ENCODE peak calls at places on chromosomes 3 and 15, in eight cellular contexts. One of them, this sample, is unnamed.

GRCh38 chr15:67381416-67382045 is 126.9 kb downstream of the IQCH start:
- DNase-seq in NCI-H748 treated with DMSO at 0.1 percent for 48 hours: no peak
- DNase-seq in fibroblast of pulmonary artery: no peak
- DNase-seq in SHP77 treated with DMSO at 0.1 percent for 48 hours: no peak
- DNase-seq in amniotic epithelial cell: no peak
- DNase-seq in body of pancreas: no peak
- DNase-seq in uterus: no peak
- DNase-seq in activated T-cell treated with anti-CD3 and anti-CD28 coated beads, Interleukin-2, amount 50 U/mL, for 72 hours: no peak
- DNase-seq in this sample: no peak

GRCh38 chr3:194367992-194368841 is 1.3 kb downstream of the LRRC15 start:
- DNase-seq in NCI-H748 treated with DMSO at 0.1 percent for 48 hours: no peak
- DNase-seq in fibroblast of pulmonary artery: no peak
- DNase-seq in SHP77 treated with DMSO at 0.1 percent for 48 hours: no peak
- DNase-seq in amniotic epithelial cell: no peak
- DNase-seq in body of pancreas: no peak
- DNase-seq in uterus: no peak
- DNase-seq in activated T-cell treated with anti-CD3 and anti-CD28 coated beads, Interleukin-2, amount 50 U/mL, for 72 hours: no peak
- DNase-seq in this sample: no peak

GRCh38 chr3:128329491-128330300 is 137.0 kb downstream of the DNAJB8 start:
- DNase-seq in NCI-H748 treated with DMSO at 0.1 percent for 48 hours: no peak
- DNase-seq in fibroblast of pulmonary artery: no peak
- DNase-seq in SHP77 treated with DMSO at 0.1 percent for 48 hours: no peak
- DNase-seq in amniotic epithelial cell: no peak
- DNase-seq in body of pancreas: peak
- DNase-seq in uterus: no peak
- DNase-seq in activated T-cell treated with anti-CD3 and anti-CD28 coated beads, Interleukin-2, amount 50 U/mL, for 72 hours: no peak
- DNase-seq in this sample: no peak

GRCh38 chr15:68650901-68651709 is 72.3 kb downstream of the CORO2B start:
- DNase-seq in NCI-H748 treated with DMSO at 0.1 percent for 48 hours: no peak
- DNase-seq in fibroblast of pulmonary artery: no peak
- DNase-seq in SHP77 treated with DMSO at 0.1 percent for 48 hours: no peak
- DNase-seq in amniotic epithelial cell: no peak
- DNase-seq in body of pancreas: peak
- DNase-seq in uterus: no peak
- DNase-seq in activated T-cell treated with anti-CD3 and anti-CD28 coated beads, Interleukin-2, amount 50 U/mL, for 72 hours: peak
- DNase-seq in this sample: no peak

GRCh38 chr15:94324835-94325767 is 93.7 kb downstream of the MCTP2 start:
- DNase-seq in NCI-H748 treated with DMSO at 0.1 percent for 48 hours: no peak
- DNase-seq in fibroblast of pulmonary artery: no peak
- DNase-seq in SHP77 treated with DMSO at 0.1 percent for 48 hours: no peak
- DNase-seq in amniotic epithelial cell: no peak
- DNase-seq in body of pancreas: no peak
- DNase-seq in uterus: no peak
- DNase-seq in activated T-cell treated with anti-CD3 and anti-CD28 coated beads, Interleukin-2, amount 50 U/mL, for 72 hours: no peak
- DNase-seq in this sample: no peak

GRCh38 chr3:113933746-113934145 is 14.1 kb upstream of the ZDHHC23 start:
- DNase-seq in NCI-H748 treated with DMSO at 0.1 percent for 48 hours: no peak
- DNase-seq in fibroblast of pulmonary artery: no peak
- DNase-seq in SHP77 treated with DMSO at 0.1 percent for 48 hours: no peak
- DNase-seq in amniotic epithelial cell: no peak
- DNase-seq in body of pancreas: no peak
- DNase-seq in uterus: no peak
- DNase-seq in activated T-cell treated with anti-CD3 and anti-CD28 coated beads, Interleukin-2, amount 50 U/mL, for 72 hours: no peak
- DNase-seq in this sample: no peak

GRCh38 chr15:60374209-60374608 is 23.6 kb downstream of the ANXA2 start:
- DNase-seq in NCI-H748 treated with DMSO at 0.1 percent for 48 hours: no peak
- DNase-seq in fibroblast of pulmonary artery: no peak
- DNase-seq in SHP77 treated with DMSO at 0.1 percent for 48 hours: no peak
- DNase-seq in amniotic epithelial cell: no peak
- DNase-seq in body of pancreas: no peak
- DNase-seq in uterus: no peak
- DNase-seq in activated T-cell treated with anti-CD3 and anti-CD28 coated beads, Interleukin-2, amount 50 U/mL, for 72 hours: no peak
- DNase-seq in this sample: no peak

GRCh38 chr3:134485075-134485536 is 679 bp downstream of the ANAPC13 start:
- DNase-seq in NCI-H748 treated with DMSO at 0.1 percent for 48 hours: no peak
- DNase-seq in fibroblast of pulmonary artery: peak
- DNase-seq in SHP77 treated with DMSO at 0.1 percent for 48 hours: peak
- DNase-seq in amniotic epithelial cell: peak
- DNase-seq in body of pancreas: peak
- DNase-seq in uterus: no peak
- DNase-seq in activated T-cell treated with anti-CD3 and anti-CD28 coated beads, Interleukin-2, amount 50 U/mL, for 72 hours: peak
- DNase-seq in this sample: no peak

GRCh38 chr3:7445331-7445730 is 584.4 kb downstream of the GRM7 start:
- DNase-seq in NCI-H748 treated with DMSO at 0.1 percent for 48 hours: no peak
- DNase-seq in fibroblast of pulmonary artery: no peak
- DNase-seq in SHP77 treated with DMSO at 0.1 percent for 48 hours: no peak
- DNase-seq in amniotic epithelial cell: no peak
- DNase-seq in body of pancreas: no peak
- DNase-seq in uterus: no peak
- DNase-seq in activated T-cell treated with anti-CD3 and anti-CD28 coated beads, Interleukin-2, amount 50 U/mL, for 72 hours: no peak
- DNase-seq in this sample: no peak

GRCh38 chr15:98708191-98708590 is 59.9 kb downstream of the IGF1R start:
- DNase-seq in NCI-H748 treated with DMSO at 0.1 percent for 48 hours: no peak
- DNase-seq in fibroblast of pulmonary artery: no peak
- DNase-seq in SHP77 treated with DMSO at 0.1 percent for 48 hours: no peak
- DNase-seq in amniotic epithelial cell: no peak
- DNase-seq in body of pancreas: no peak
- DNase-seq in uterus: no peak
- DNase-seq in activated T-cell treated with anti-CD3 and anti-CD28 coated beads, Interleukin-2, amount 50 U/mL, for 72 hours: no peak
- DNase-seq in this sample: no peak

GRCh38 chr3:179071161-179071568 is 444 bp downstream of the ZMAT3 start:
- DNase-seq in NCI-H748 treated with DMSO at 0.1 percent for 48 hours: no peak
- DNase-seq in fibroblast of pulmonary artery: peak
- DNase-seq in SHP77 treated with DMSO at 0.1 percent for 48 hours: no peak
- DNase-seq in amniotic epithelial cell: peak
- DNase-seq in body of pancreas: peak
- DNase-seq in uterus: peak
- DNase-seq in activated T-cell treated with anti-CD3 and anti-CD28 coated beads, Interleukin-2, amount 50 U/mL, for 72 hours: peak
- DNase-seq in this sample: no peak

GRCh38 chr3:52091566-52092290 is 35.4 kb upstream of the DUSP7 start:
- DNase-seq in NCI-H748 treated with DMSO at 0.1 percent for 48 hours: no peak
- DNase-seq in fibroblast of pulmonary artery: no peak
- DNase-seq in SHP77 treated with DMSO at 0.1 percent for 48 hours: no peak
- DNase-seq in amniotic epithelial cell: no peak
- DNase-seq in body of pancreas: no peak
- DNase-seq in uterus: no peak
- DNase-seq in activated T-cell treated with anti-CD3 and anti-CD28 coated beads, Interleukin-2, amount 50 U/mL, for 72 hours: no peak
- DNase-seq in this sample: no peak

GRCh38 chr3:63450023-63450422 is 171.9 kb downstream of the SYNPR start:
- DNase-seq in NCI-H748 treated with DMSO at 0.1 percent for 48 hours: no peak
- DNase-seq in fibroblast of pulmonary artery: no peak
- DNase-seq in SHP77 treated with DMSO at 0.1 percent for 48 hours: no peak
- DNase-seq in amniotic epithelial cell: peak
- DNase-seq in body of pancreas: no peak
- DNase-seq in uterus: no peak
- DNase-seq in activated T-cell treated with anti-CD3 and anti-CD28 coated beads, Interleukin-2, amount 50 U/mL, for 72 hours: no peak
- DNase-seq in this sample: no peak